ENCODE peak calls at places on chromosomes 13 and 19, in ten cellular contexts. U is GM23248, K is GM23338, W is HepG2, C is psoas muscle, N is Peyer's patch, S is thoracic aorta, I is tibial nerve, Q is gastrocnemius medialis, J is mesendoderm. H is an unnamed sample.
A peak's percentile ranks its signal among the peaks of the same experiment; 100 is the strongest.

GRCh38 chr13:99984463-99985242 is 3.1 kb downstream of the ZIC2 start:
- DNase-seq in U (no peak), K (peak; percentile 74), W (no peak), C (no peak), N (no peak), S (no peak), I (no peak), Q (no peak), J (peak; percentile 92), H (no peak)

GRCh38 chr13:41500501-41500900 is 43.2 kb downstream of the RGCC start:
- DNase-seq in U (peak; percentile 55), K (no peak), W (no peak), C (no peak), N (no peak), S (no peak), I (no peak), Q (no peak), J (no peak), H (no peak)

GRCh38 chr19:31070126-31070525 is 279.1 kb downstream of the TSHZ3 start:
- DNase-seq in U (no peak), K (no peak), W (no peak), C (no peak), N (no peak), S (no peak), I (no peak), Q (no peak), J (no peak), H (no peak)

GRCh38 chr19:4256563-4256962 is 9.7 kb downstream of the YJU2 start:
- DNase-seq in U (no peak), K (peak; percentile 60), W (no peak), C (no peak), N (no peak), S (no peak), I (no peak), Q (no peak), J (peak; percentile 51), H (no peak)

GRCh38 chr19:8578642-8579265 is 1.5 kb upstream of the MYO1F start:
- DNase-seq in U (peak; percentile 74), K (peak; percentile 94), W (peak; percentile 35), C (peak; percentile 80), N (peak; percentile 83), S (peak; percentile 40), I (peak; percentile 80), Q (no peak), J (peak; percentile 75), H (peak; percentile 71)

GRCh38 chr19:5572556-5573286 is 5.0 kb upstream of the TINCR start:
- DNase-seq in U (no peak), K (no peak), W (no peak), C (no peak), N (no peak), S (no peak), I (no peak), Q (no peak), J (no peak), H (no peak)

GRCh38 chr13:97631158-97631557 is 197.2 kb downstream of the RAP2A start:
- DNase-seq in U (no peak), K (peak; percentile 67), W (no peak), C (peak; percentile 52), N (no peak), S (no peak), I (no peak), Q (no peak), J (peak; percentile 52), H (no peak)

GRCh38 chr19:53912653-53913052 is 3.6 kb downstream of the CACNG7 start:
- DNase-seq in U (no peak), K (peak; percentile 81), W (no peak), C (no peak), N (no peak), S (no peak), I (no peak), Q (no peak), J (peak; percentile 66), H (no peak)

GRCh38 chr13:96946709-96947311 is 47.5 kb downstream of the OXGR1 start:
- DNase-seq in U (no peak), K (peak; percentile 28), W (peak; percentile 53), C (no peak), N (peak; percentile 55), S (no peak), I (no peak), Q (no peak), J (no peak), H (no peak)

GRCh38 chr13:73704587-73704986 is 429.6 kb downstream of the KLF12 start:
- DNase-seq in U (no peak), K (no peak), W (no peak), C (no peak), N (no peak), S (no peak), I (no peak), Q (no peak), J (no peak), H (no peak)

GRCh38 chr13:73697166-73697565 is 437.0 kb downstream of the KLF12 start:
- DNase-seq in U (peak; percentile 4), K (no peak), W (no peak), C (no peak), N (no peak), S (no peak), I (no peak), Q (no peak), J (no peak), H (no peak)

GRCh38 chr13:73698859-73699258 is 435.3 kb downstream of the KLF12 start:
- DNase-seq in U (peak; percentile 22), K (no peak), W (no peak), C (no peak), N (no peak), S (no peak), I (no peak), Q (no peak), J (no peak), H (no peak)

GRCh38 chr13:73703606-73704005 is 430.6 kb downstream of the KLF12 start:
- DNase-seq in U (no peak), K (no peak), W (no peak), C (no peak), N (no peak), S (no peak), I (no peak), Q (no peak), J (no peak), H (no peak)

DNA sequence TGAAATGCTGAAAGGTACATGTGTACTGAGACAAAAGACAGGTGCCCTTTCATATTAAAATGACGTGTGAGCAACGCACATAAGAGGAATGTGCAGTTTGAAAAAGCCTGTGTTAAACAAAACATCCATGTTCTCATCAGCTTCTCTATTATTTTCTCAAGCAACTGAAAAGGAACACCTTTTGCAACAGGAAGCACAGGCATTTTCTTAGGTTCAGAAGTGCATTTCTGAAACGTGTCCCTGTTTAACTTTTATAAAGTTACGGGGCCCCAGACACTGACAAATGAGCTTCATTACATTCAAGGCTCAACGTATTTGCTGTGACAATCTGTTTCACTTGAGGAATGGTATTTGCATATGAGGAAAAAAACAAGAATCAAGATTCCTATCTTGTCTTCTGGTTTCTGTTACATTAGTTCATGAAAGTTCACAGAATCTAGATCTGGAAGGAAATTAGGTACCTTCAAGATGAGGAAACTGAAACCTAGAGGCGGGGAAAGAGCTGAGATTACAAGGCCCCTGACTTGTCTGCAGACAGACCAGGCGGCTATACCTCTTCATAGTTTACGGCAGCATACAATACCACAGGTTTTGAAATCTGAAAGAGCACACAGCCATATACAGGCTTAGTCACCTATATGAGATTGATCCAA is 431.7 kb downstream of the KLF12 start:
- DNase-seq in U (no peak), K (peak; percentile 21), W (no peak), C (no peak), N (no peak), S (no peak), I (no peak), Q (no peak), J (peak; percentile 13), H (peak; percentile 2)
- H3K27ac ChIP-seq in U (no peak overlapping the region), K (peak overlapping the region; percentile 62), W (no peak overlapping the region), C (no peak overlapping the region), N (no peak overlapping the region), S (no peak overlapping the region), I (no peak overlapping the region), Q (no peak overlapping the region), J (no peak overlapping the region), H (peak overlapping the region; percentile 70)

DNA sequence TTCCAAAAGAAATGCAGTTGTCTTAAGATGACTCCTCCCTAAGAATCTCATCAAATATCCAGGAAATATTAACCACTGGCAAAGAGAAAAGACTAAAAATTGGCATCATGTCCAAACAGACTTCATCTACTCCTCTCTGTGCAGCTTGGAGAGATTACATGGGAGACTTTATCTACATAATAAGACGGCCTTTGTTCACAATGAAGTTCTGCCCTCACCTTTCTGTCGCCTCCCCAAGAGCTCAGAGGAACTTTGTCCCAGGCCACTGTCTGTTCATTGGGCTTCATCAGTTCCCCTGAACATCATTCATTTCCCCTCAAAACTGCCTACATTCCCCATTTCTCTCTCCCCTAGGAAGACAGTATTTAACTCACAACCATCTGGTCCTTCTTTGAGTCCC is 22.4 kb upstream of the MRI1 start:
- DNase-seq in U (no peak), K (no peak), W (no peak), C (no peak), N (no peak), S (no peak), I (no peak), Q (no peak), J (no peak), H (no peak)
- H3K4me1 ChIP-seq in U (peaks cover 7% of the 10 kb centered on the region), K (peaks cover 14% of the 10 kb centered on the region), W (peaks cover 14% of the 10 kb centered on the region), C (no peaks in the 10 kb centered on the region), N (no peaks in the 10 kb centered on the region), S (no peaks in the 10 kb centered on the region), I (no peaks in the 10 kb centered on the region), Q (no peaks in the 10 kb centered on the region), J (no peaks in the 10 kb centered on the region), H (no peaks in the 10 kb centered on the region)

GRCh38 chr19:41324921-41325639 is 15.1 kb downstream of the CCDC97 start:
- DNase-seq in U (peak; percentile 92), K (peak; percentile 79), W (peak; percentile 82), C (peak; percentile 84), N (peak; percentile 62), S (peak; percentile 66), I (no peak), Q (no peak), J (peak; percentile 99), H (no peak)

GRCh38 chr19:41323023-41323422 is 13.1 kb downstream of the CCDC97 start:
- DNase-seq in U (peak; percentile 58), K (no peak), W (no peak), C (peak; percentile 80), N (no peak), S (no peak), I (no peak), Q (no peak), J (no peak), H (no peak)

GRCh38 chr19:41322451-41322850 is 12.5 kb downstream of the CCDC97 start:
- DNase-seq in U (no peak), K (no peak), W (no peak), C (peak; percentile 53), N (no peak), S (no peak), I (no peak), Q (no peak), J (no peak), H (no peak)

GRCh38 chr19:41324231-41324702 is 14.3 kb downstream of the CCDC97 start:
- DNase-seq in U (peak; percentile 37), K (no peak), W (no peak), C (peak; percentile 41), N (no peak), S (no peak), I (no peak), Q (no peak), J (peak; percentile 64), H (no peak)

GRCh38 chr19:41323430-41324125 is 13.6 kb downstream of the CCDC97 start:
- DNase-seq in U (peak; percentile 96), K (peak; percentile 37), W (peak; percentile 87), C (peak; percentile 88), N (no peak), S (peak; percentile 58), I (peak; percentile 65), Q (peak; percentile 43), J (peak; percentile 90), H (no peak)
- H3K4me3 ChIP-seq in U (peak overlapping the region; percentile 40), K (no peak overlapping the region), W (peak overlapping the region; percentile 69), C (no peak overlapping the region), N (no peak overlapping the region), S (peak overlapping the region; percentile 2), I (no peak overlapping the region), Q (no peak overlapping the region), J (no peak overlapping the region), H (no peak overlapping the region)

GRCh38 chr19:35775046-35775297 is 392 bp upstream of the ARHGAP33 start:
- DNase-seq in U (no peak), K (no peak), W (no peak), C (no peak), N (no peak), S (no peak), I (no peak), Q (no peak), J (no peak), H (no peak)
- H3K27ac ChIP-seq in U (no peak overlapping the region), K (no peak overlapping the region), W (no peak overlapping the region), C (no peak overlapping the region), N (no peak overlapping the region), S (no peak overlapping the region), I (no peak overlapping the region), Q (no peak overlapping the region), J (no peak overlapping the region), H (no peak overlapping the region)

H was measured in effector memory CD4-positive, alpha-beta T cell.